ENCODE peak calls at places on chromosomes 7 and 10, in seven cellular contexts. O is AG20443, S is HFF-Myc, K is aorta, R is T-helper 9 cell, I is upper lobe of left lung, C is mucosa of gallbladder. G is an unnamed sample.

GRCh38 chr7:96397936-96398596 is 76.2 kb upstream of the SLC25A13 start:
- DNase-seq in O (no peak), I (no peak), R (no peak), S (no peak), C (no peak), K (no peak), G (no peak)

GRCh38 chr10:77970869-77971803 is 44.6 kb upstream of the DLG5 start:
- DNase-seq in I (peak), K (peak), S (peak), R (no peak), C (peak), O (peak), G (peak)

GRCh38 chr7:25028370-25028971 is 48.5 kb upstream of the OSBPL3 start:
- DNase-seq in I (no peak), R (peak), C (no peak), S (peak), O (peak), K (no peak), G (peak)

GRCh38 chr7:150417239-150417638 is 33.2 kb upstream of the GIMAP8 start:
- DNase-seq in C (no peak), O (peak), S (no peak), K (no peak), I (no peak), R (no peak), G (no peak)

GRCh38 chr10:96205580-96205979 is 65.8 kb downstream of the BLNK start:
- DNase-seq in R (no peak), S (no peak), C (no peak), O (no peak), I (no peak), K (no peak), G (no peak)

GRCh38 chr7:135164357-135165021 is 6.0 kb downstream of the CYREN start:
- DNase-seq in R (no peak), O (no peak), C (no peak), K (peak), S (no peak), I (no peak), G (peak)

GRCh38 chr10:76113952-76114351 is 682.5 kb downstream of the LRMDA start:
- DNase-seq in R (no peak), K (no peak), O (no peak), C (no peak), S (no peak), I (no peak), G (no peak)

GRCh38 chr7:148987751-148988512 is 40.4 kb downstream of the PDIA4 start:
- DNase-seq in C (no peak), O (peak), I (peak), R (no peak), S (no peak), K (peak), G (peak)

GRCh38 chr7:41187322-41187721 is 515.6 kb downstream of the INHBA start:
- DNase-seq in C (no peak), K (no peak), S (no peak), I (no peak), O (no peak), R (no peak), G (no peak)

GRCh38 chr10:74067373-74068370 is 69.8 kb downstream of the VCL start:
- DNase-seq in K (no peak), R (no peak), O (no peak), I (no peak), S (no peak), C (no peak), G (no peak)

GRCh38 chr7:150397376-150398107 is 18.4 kb downstream of the ZNF775 start:
- DNase-seq in O (no peak), I (no peak), K (no peak), C (no peak), S (no peak), R (no peak), G (no peak)

GRCh38 chr10:121598261-121599249 is at the start of gene FGFR2:
- DNase-seq in K (peak), C (peak), O (peak), R (no peak), S (no peak), I (peak), G (peak)

GRCh38 chr7:143238289-143238995 is 16.6 kb downstream of the TAS2R40 start:
- DNase-seq in C (no peak), O (no peak), R (no peak), K (no peak), S (no peak), I (no peak), G (no peak)

GRCh38 chr10:55786461-55786860 is 574.6 kb downstream of the ZWINT start:
- DNase-seq in C (no peak), R (no peak), O (no peak), I (no peak), S (no peak), K (no peak), G (no peak)

GRCh38 chr10:62811159-62811875 is 4.8 kb downstream of the EGR2 start:
- DNase-seq in C (no peak), S (no peak), O (no peak), R (no peak), K (no peak), I (no peak), G (no peak)

GRCh38 chr10:125578658-125579315 is 104.2 kb downstream of the TEX36 start:
- DNase-seq in K (no peak), O (no peak), C (no peak), I (no peak), S (no peak), R (no peak), G (no peak)

GRCh38 chr7:126005064-126005463 is 1075.4 kb upstream of the POT1 start:
- DNase-seq in K (no peak), I (no peak), R (no peak), C (no peak), O (no peak), S (no peak), G (no peak)

GRCh38 chr10:125538947-125539649 is 143.9 kb downstream of the TEX36 start:
- DNase-seq in K (no peak), S (no peak), I (no peak), C (peak), R (no peak), O (no peak), G (no peak)

GRCh38 chr7:55343002-55343781 is 21.9 kb upstream of the LANCL2 start:
- DNase-seq in S (no peak), I (no peak), O (no peak), R (no peak), C (no peak), K (no peak), G (no peak)

GRCh38 chr10:101136007-101136707 is 5.1 kb downstream of the TLX1 start:
- DNase-seq in C (no peak), R (no peak), K (no peak), I (no peak), S (no peak), O (no peak), G (no peak)

GRCh38 chr10:33132626-33133025 is 174.6 kb upstream of the ITGB1 start:
- DNase-seq in C (no peak), R (no peak), O (no peak), K (no peak), S (no peak), I (no peak), G (no peak)

GRCh38 chr7:151845412-151846205 is 31.3 kb downstream of the PRKAG2 start:
- DNase-seq in K (peak), I (no peak), R (no peak), S (no peak), C (no peak), O (no peak), G (no peak)

GRCh38 chr7:143373255-143373794 is 7.8 kb upstream of the ZYX start:
- DNase-seq in C (no peak), I (no peak), R (no peak), S (no peak), O (peak), K (peak), G (no peak)

GRCh38 chr10:1629326-1630036 is 107.8 kb downstream of the ADARB2 start:
- DNase-seq in I (no peak), S (no peak), R (no peak), C (no peak), O (no peak), K (peak), G (no peak)

GRCh38 chr10:130547368-130547767 is 411.2 kb downstream of the GLRX3 start:
- DNase-seq in O (no peak), K (no peak), C (no peak), R (no peak), I (no peak), S (no peak), G (no peak)

GRCh38 chr7:151429555-151430331 is 10.2 kb downstream of the CRYGN start:
- DNase-seq in I (peak), O (no peak), C (no peak), S (no peak), R (peak), K (peak), G (no peak)

GRCh38 chr7:108244110-108244509 is 113.9 kb upstream of the LAMB4 start:
- DNase-seq in R (no peak), K (no peak), C (no peak), O (no peak), I (no peak), S (no peak), G (no peak)

GRCh38 chr10:97019213-97019844 is 166.4 kb downstream of the SLIT1 start:
- DNase-seq in R (no peak), O (no peak), S (no peak), I (no peak), C (no peak), K (no peak), G (no peak)

G was measured in AG08396.